ENCODE peak calls at places on chromosomes 6 and 20, in ten cellular contexts. One of them, this sample, is unnamed.

GRCh38 chr6:106731843-106732160 is 102.4 kb downstream of the QRSL1 start:
- DNase-seq in heart left ventricle: no peak
- DNase-seq in suprapubic skin: no peak
- DNase-seq in adrenal gland: no peak
- DNase-seq in cardiac muscle cell: no peak
- DNase-seq in PC-9: no peak
- DNase-seq in heart right ventricle: no peak
- DNase-seq in endothelial cell of umbilical vein: no peak
- DNase-seq in IMR-90: no peak
- DNase-seq in ovary: no peak
- DNase-seq in this sample: no peak

GRCh38 chr6:15283986-15284361 is 38.1 kb downstream of the JARID2 start:
- DNase-seq in heart left ventricle: no peak
- DNase-seq in suprapubic skin: no peak
- DNase-seq in adrenal gland: no peak
- DNase-seq in cardiac muscle cell: no peak
- DNase-seq in PC-9: no peak
- DNase-seq in heart right ventricle: no peak
- DNase-seq in endothelial cell of umbilical vein: no peak
- DNase-seq in IMR-90: no peak
- DNase-seq in ovary: no peak
- DNase-seq in this sample: peak; percentile 56

GRCh38 chr6:16582437-16583150 is 178.7 kb downstream of the ATXN1 start:
- DNase-seq in heart left ventricle: no peak
- DNase-seq in suprapubic skin: no peak
- DNase-seq in adrenal gland: no peak
- DNase-seq in cardiac muscle cell: no peak
- DNase-seq in PC-9: no peak
- DNase-seq in heart right ventricle: no peak
- DNase-seq in endothelial cell of umbilical vein: no peak
- DNase-seq in IMR-90: no peak
- DNase-seq in ovary: no peak
- DNase-seq in this sample: no peak

GRCh38 chr6:170449231-170449630 is 103.9 kb downstream of the PSMB1 start:
- DNase-seq in heart left ventricle: no peak
- DNase-seq in suprapubic skin: no peak
- DNase-seq in adrenal gland: no peak
- DNase-seq in cardiac muscle cell: no peak
- DNase-seq in PC-9: no peak
- DNase-seq in heart right ventricle: no peak
- DNase-seq in endothelial cell of umbilical vein: no peak
- DNase-seq in IMR-90: peak; percentile 39
- DNase-seq in ovary: no peak
- DNase-seq in this sample: peak; percentile 26

GRCh38 chr20:46040902-46041535 is 12.0 kb downstream of the SLC12A5 start:
- DNase-seq in heart left ventricle: no peak
- DNase-seq in suprapubic skin: no peak
- DNase-seq in adrenal gland: peak; percentile 43
- DNase-seq in cardiac muscle cell: peak; percentile 88
- DNase-seq in PC-9: no peak
- DNase-seq in heart right ventricle: no peak
- DNase-seq in endothelial cell of umbilical vein: peak; percentile 43
- DNase-seq in IMR-90: peak; percentile 26
- DNase-seq in ovary: peak; percentile 59
- DNase-seq in this sample: no peak

GRCh38 chr6:103783344-103783743 is 1076.4 kb downstream of the HACE1 start:
- DNase-seq in heart left ventricle: no peak
- DNase-seq in suprapubic skin: no peak
- DNase-seq in adrenal gland: peak; percentile 47
- DNase-seq in cardiac muscle cell: peak; percentile 9
- DNase-seq in PC-9: no peak
- DNase-seq in heart right ventricle: no peak
- DNase-seq in endothelial cell of umbilical vein: peak; percentile 28
- DNase-seq in IMR-90: no peak
- DNase-seq in ovary: no peak
- DNase-seq in this sample: no peak

GRCh38 chr6:54299542-54300269 is 8.5 kb upstream of the TINAG start:
- DNase-seq in heart left ventricle: no peak
- DNase-seq in suprapubic skin: no peak
- DNase-seq in adrenal gland: peak; percentile 5
- DNase-seq in cardiac muscle cell: no peak
- DNase-seq in PC-9: no peak
- DNase-seq in heart right ventricle: no peak
- DNase-seq in endothelial cell of umbilical vein: no peak
- DNase-seq in IMR-90: peak; percentile 32
- DNase-seq in ovary: no peak
- DNase-seq in this sample: peak; percentile 64

GRCh38 chr20:51164732-51165530 is 142.0 kb upstream of the KCNG1 start:
- DNase-seq in heart left ventricle: no peak
- DNase-seq in suprapubic skin: no peak
- DNase-seq in adrenal gland: no peak
- DNase-seq in cardiac muscle cell: no peak
- DNase-seq in PC-9: no peak
- DNase-seq in heart right ventricle: no peak
- DNase-seq in endothelial cell of umbilical vein: no peak
- DNase-seq in IMR-90: no peak
- DNase-seq in ovary: no peak
- DNase-seq in this sample: no peak

GRCh38 chr20:41424546-41424945 is 57.9 kb upstream of the EMILIN3 start:
- DNase-seq in heart left ventricle: no peak
- DNase-seq in suprapubic skin: no peak
- DNase-seq in adrenal gland: no peak
- DNase-seq in cardiac muscle cell: no peak
- DNase-seq in PC-9: no peak
- DNase-seq in heart right ventricle: no peak
- DNase-seq in endothelial cell of umbilical vein: no peak
- DNase-seq in IMR-90: peak; percentile 13
- DNase-seq in ovary: no peak
- DNase-seq in this sample: no peak

GRCh38 chr6:9250852-9251251 is 815.5 kb upstream of the SLC35B3 start:
- DNase-seq in heart left ventricle: no peak
- DNase-seq in suprapubic skin: no peak
- DNase-seq in adrenal gland: no peak
- DNase-seq in cardiac muscle cell: peak; percentile 68
- DNase-seq in PC-9: peak; percentile 43
- DNase-seq in heart right ventricle: peak; percentile 11
- DNase-seq in endothelial cell of umbilical vein: peak; percentile 52
- DNase-seq in IMR-90: peak; percentile 53
- DNase-seq in ovary: no peak
- DNase-seq in this sample: no peak

GRCh38 chr20:2657241-2657640 is 4.8 kb downstream of the NOP56 start:
- DNase-seq in heart left ventricle: no peak
- DNase-seq in suprapubic skin: no peak
- DNase-seq in adrenal gland: no peak
- DNase-seq in cardiac muscle cell: no peak
- DNase-seq in PC-9: no peak
- DNase-seq in heart right ventricle: no peak
- DNase-seq in endothelial cell of umbilical vein: no peak
- DNase-seq in IMR-90: no peak
- DNase-seq in ovary: no peak
- DNase-seq in this sample: no peak

GRCh38 chr6:133689863-133690262 is 199.1 kb upstream of the TCF21 start:
- DNase-seq in heart left ventricle: no peak
- DNase-seq in suprapubic skin: no peak
- DNase-seq in adrenal gland: no peak
- DNase-seq in cardiac muscle cell: no peak
- DNase-seq in PC-9: no peak
- DNase-seq in heart right ventricle: no peak
- DNase-seq in endothelial cell of umbilical vein: no peak
- DNase-seq in IMR-90: no peak
- DNase-seq in ovary: no peak
- DNase-seq in this sample: no peak

GRCh38 chr6:137867685-137868509 is 838 bp downstream of the TNFAIP3 start:
- DNase-seq in heart left ventricle: no peak
- DNase-seq in suprapubic skin: no peak
- DNase-seq in adrenal gland: peak; percentile 23
- DNase-seq in cardiac muscle cell: peak; percentile 27
- DNase-seq in PC-9: peak; percentile 32
- DNase-seq in heart right ventricle: no peak
- DNase-seq in endothelial cell of umbilical vein: peak; percentile 42
- DNase-seq in IMR-90: peak; percentile 37
- DNase-seq in ovary: peak; percentile 56
- DNase-seq in this sample: no peak

GRCh38 chr6:15592610-15593009 is 70.2 kb downstream of the DTNBP1 start:
- DNase-seq in heart left ventricle: no peak
- DNase-seq in suprapubic skin: no peak
- DNase-seq in adrenal gland: no peak
- DNase-seq in cardiac muscle cell: no peak
- DNase-seq in PC-9: no peak
- DNase-seq in heart right ventricle: no peak
- DNase-seq in endothelial cell of umbilical vein: no peak
- DNase-seq in IMR-90: no peak
- DNase-seq in ovary: no peak
- DNase-seq in this sample: no peak

GRCh38 chr6:34189806-34190503 is 44.1 kb upstream of the GRM4 start:
- DNase-seq in heart left ventricle: no peak
- DNase-seq in suprapubic skin: peak; percentile 63
- DNase-seq in adrenal gland: peak; percentile 18
- DNase-seq in cardiac muscle cell: no peak
- DNase-seq in PC-9: no peak
- DNase-seq in heart right ventricle: no peak
- DNase-seq in endothelial cell of umbilical vein: no peak
- DNase-seq in IMR-90: no peak
- DNase-seq in ovary: no peak
- DNase-seq in this sample: no peak

GRCh38 chr6:79984261-79984660 is 20.2 kb upstream of the TTK start:
- DNase-seq in heart left ventricle: no peak
- DNase-seq in suprapubic skin: no peak
- DNase-seq in adrenal gland: no peak
- DNase-seq in cardiac muscle cell: no peak
- DNase-seq in PC-9: no peak
- DNase-seq in heart right ventricle: no peak
- DNase-seq in endothelial cell of umbilical vein: peak; percentile 2
- DNase-seq in IMR-90: no peak
- DNase-seq in ovary: no peak
- DNase-seq in this sample: no peak

GRCh38 chr20:58109126-58109880 is 119.2 kb downstream of the ANKRD60 start:
- DNase-seq in heart left ventricle: no peak
- DNase-seq in suprapubic skin: peak; percentile 68
- DNase-seq in adrenal gland: no peak
- DNase-seq in cardiac muscle cell: no peak
- DNase-seq in PC-9: peak; percentile 82
- DNase-seq in heart right ventricle: no peak
- DNase-seq in endothelial cell of umbilical vein: no peak
- DNase-seq in IMR-90: peak; percentile 49
- DNase-seq in ovary: no peak
- DNase-seq in this sample: peak; percentile 67

DNA sequence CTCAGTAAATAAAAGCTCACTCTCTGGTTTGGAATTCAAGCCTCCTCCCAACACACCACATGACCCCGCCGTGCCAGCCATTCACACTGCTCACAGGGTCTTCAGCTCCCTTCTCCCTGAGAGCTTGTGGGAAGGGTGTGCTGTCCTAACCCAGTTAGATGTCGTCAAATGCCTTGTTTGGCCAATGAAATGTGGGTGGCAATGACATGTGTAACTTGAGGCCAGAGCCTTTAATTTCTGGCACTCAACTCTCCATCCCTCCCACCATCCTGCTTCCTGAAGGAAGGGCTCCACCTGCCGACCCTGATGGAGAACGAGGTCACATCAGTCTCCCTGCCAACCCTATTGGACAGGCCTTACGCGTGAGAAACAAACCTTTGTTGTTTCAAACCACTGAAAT is 224.5 kb upstream of the AGPAT4 start:
- DNase-seq in heart left ventricle: peak; percentile 23
- DNase-seq in suprapubic skin: no peak
- DNase-seq in adrenal gland: peak; percentile 4
- DNase-seq in cardiac muscle cell: peak; percentile 46
- DNase-seq in PC-9: no peak
- DNase-seq in heart right ventricle: peak; percentile 18
- DNase-seq in endothelial cell of umbilical vein: no peak
- DNase-seq in IMR-90: peak; percentile 61
- DNase-seq in ovary: no peak
- DNase-seq in this sample: no peak
- TF ChIP-seq CTCF in heart left ventricle: peak; percentile 37
- TF ChIP-seq CTCF in suprapubic skin: no peak
- TF ChIP-seq CTCF in adrenal gland: peak; percentile 17
- TF ChIP-seq CTCF in cardiac muscle cell: peak; percentile 44
- TF ChIP-seq CTCF in PC-9: peak; percentile 25
- TF ChIP-seq CTCF in heart right ventricle: peak; percentile 57
- TF ChIP-seq CTCF in endothelial cell of umbilical vein: no peak
- TF ChIP-seq CTCF in IMR-90: peak; percentile 45
- TF ChIP-seq CTCF in ovary: no peak
- TF ChIP-seq CTCF in this sample: peak; percentile 34

GRCh38 chr6:28258877-28259777 is at the start of gene NKAPL:
- DNase-seq in heart left ventricle: peak; percentile 88
- DNase-seq in suprapubic skin: peak; percentile 87
- DNase-seq in adrenal gland: peak; percentile 75
- DNase-seq in cardiac muscle cell: no peak
- DNase-seq in PC-9: no peak
- DNase-seq in heart right ventricle: peak; percentile 86
- DNase-seq in endothelial cell of umbilical vein: peak; percentile 46
- DNase-seq in IMR-90: peak; percentile 46
- DNase-seq in ovary: peak; percentile 83
- DNase-seq in this sample: no peak
- H3K4me3 ChIP-seq in heart left ventricle: peak within 1 kb of the TSS; percentile 45
- H3K4me3 ChIP-seq in suprapubic skin: peak within 1 kb of the TSS; percentile 46
- H3K4me3 ChIP-seq in adrenal gland: peak within 1 kb of the TSS; percentile 3
- H3K4me3 ChIP-seq in cardiac muscle cell: no peak within 1 kb of the TSS
- H3K4me3 ChIP-seq in PC-9: no peak within 1 kb of the TSS
- H3K4me3 ChIP-seq in heart right ventricle: peak within 1 kb of the TSS; percentile 47
- H3K4me3 ChIP-seq in endothelial cell of umbilical vein: peak within 1 kb of the TSS; percentile 23
- H3K4me3 ChIP-seq in IMR-90: peak within 1 kb of the TSS; percentile 44
- H3K4me3 ChIP-seq in ovary: peak within 1 kb of the TSS; percentile 38
- H3K4me3 ChIP-seq in this sample: peak within 1 kb of the TSS; percentile 34

DNA sequence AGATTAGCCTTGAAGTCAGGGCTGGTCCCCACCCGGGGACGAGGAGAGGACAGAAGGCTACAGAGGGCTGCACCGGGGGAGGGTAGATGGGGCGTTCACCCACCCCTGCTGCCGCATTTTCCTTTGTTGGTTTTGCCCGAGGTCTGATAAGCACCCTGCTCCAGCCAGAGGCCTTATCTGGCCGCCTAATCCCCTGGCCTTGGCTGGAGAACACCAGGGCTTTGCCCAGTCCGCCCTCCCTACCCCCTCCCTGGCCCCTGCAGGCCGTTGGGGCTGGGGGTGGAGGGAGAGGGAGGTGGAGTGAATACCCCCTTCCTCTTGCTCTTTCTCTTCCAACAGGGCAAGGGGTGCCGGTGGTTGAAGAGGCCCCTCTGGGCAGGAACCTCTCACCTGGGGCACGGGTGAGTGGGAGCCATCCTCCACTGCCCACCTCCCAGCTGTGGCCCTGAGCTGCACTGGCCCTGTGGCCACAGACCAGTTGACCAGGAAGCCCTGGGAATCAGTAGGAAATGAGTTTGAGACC is 11.8 kb upstream of the GATA5 start:
- DNase-seq in heart left ventricle: peak; percentile 45
- DNase-seq in suprapubic skin: no peak
- DNase-seq in adrenal gland: peak; percentile 80
- DNase-seq in cardiac muscle cell: no peak
- DNase-seq in PC-9: no peak
- DNase-seq in heart right ventricle: no peak
- DNase-seq in endothelial cell of umbilical vein: no peak
- DNase-seq in IMR-90: no peak
- DNase-seq in ovary: no peak
- DNase-seq in this sample: no peak
- H3K27me3 ChIP-seq in heart left ventricle: peaks cover 41% of the 10 kb centered on the region
- H3K27me3 ChIP-seq in suprapubic skin: peaks cover 70% of the 10 kb centered on the region
- H3K27me3 ChIP-seq in adrenal gland: no peaks in the 10 kb centered on the region
- H3K27me3 ChIP-seq in cardiac muscle cell: no peaks in the 10 kb centered on the region
- H3K27me3 ChIP-seq in PC-9: peaks cover 40% of the 10 kb centered on the region
- H3K27me3 ChIP-seq in heart right ventricle: no peaks in the 10 kb centered on the region
- H3K27me3 ChIP-seq in endothelial cell of umbilical vein: peaks cover 20% of the 10 kb centered on the region
- H3K27me3 ChIP-seq in IMR-90: peaks cover 84% of the 10 kb centered on the region
- H3K27me3 ChIP-seq in ovary: no peaks in the 10 kb centered on the region
- H3K27me3 ChIP-seq in this sample: peaks cover 16% of the 10 kb centered on the region

GRCh38 chr6:131597448-131597847 is 24.4 kb downstream of the ARG1 start:
- DNase-seq in heart left ventricle: no peak
- DNase-seq in suprapubic skin: no peak
- DNase-seq in adrenal gland: no peak
- DNase-seq in cardiac muscle cell: no peak
- DNase-seq in PC-9: no peak
- DNase-seq in heart right ventricle: no peak
- DNase-seq in endothelial cell of umbilical vein: no peak
- DNase-seq in IMR-90: no peak
- DNase-seq in ovary: no peak
- DNase-seq in this sample: no peak
- TF ChIP-seq CTCF in heart left ventricle: no peak
- TF ChIP-seq CTCF in suprapubic skin: no peak
- TF ChIP-seq CTCF in adrenal gland: peak; percentile 30
- TF ChIP-seq CTCF in cardiac muscle cell: peak; percentile 39
- TF ChIP-seq CTCF in PC-9: peak; percentile 50
- TF ChIP-seq CTCF in heart right ventricle: peak; percentile 36
- TF ChIP-seq CTCF in endothelial cell of umbilical vein: no peak
- TF ChIP-seq CTCF in IMR-90: no peak
- TF ChIP-seq CTCF in ovary: no peak
- TF ChIP-seq CTCF in this sample: peak; percentile 21